ENCODE peak calls at places on chromosomes 1 and 21, in six cellular contexts. J is CD8-positive, alpha-beta memory T cell; O is suprapubic skin; D is CD4-positive, CD25-positive, alpha-beta regulatory T cell; P is endodermal cell; Z is fibroblast of lung. X is an unnamed sample.

GRCh38 chr1:156794506-156795373 is 21.9 kb downstream of the SH2D2A start:
- DNase-seq in J (no peak), O (no peak), D (no peak), P (no peak), Z (no peak), X (no peak)

GRCh38 chr1:219322766-219323165 is 149.1 kb downstream of the LYPLAL1 start:
- DNase-seq in J (no peak), O (no peak), D (no peak), P (no peak), Z (peak; percentile 40), X (no peak)

GRCh38 chr21:38295997-38296764 is 39.4 kb downstream of the KCNJ15 start:
- DNase-seq in J (no peak), O (no peak), D (no peak), P (no peak), Z (peak; percentile 45), X (peak; percentile 63)

GRCh38 chr1:90400121-90400520 is 317.0 kb downstream of the BARHL2 start:
- DNase-seq in J (no peak), O (no peak), D (no peak), P (no peak), Z (peak; percentile 62), X (peak; percentile 6)

GRCh38 chr1:66764994-66765578 is 12.8 kb downstream of the DYNLT5 start:
- DNase-seq in J (peak; percentile 34), O (no peak), D (peak; percentile 57), P (peak; percentile 69), Z (peak; percentile 78), X (peak; percentile 74)

GRCh38 chr1:96746440-96747223 is 25.0 kb downstream of the PTBP2 start:
- DNase-seq in J (no peak), O (no peak), D (no peak), P (no peak), Z (no peak), X (no peak)

GRCh38 chr1:50474859-50475809 is 51.9 kb upstream of the DMRTA2 start:
- DNase-seq in J (no peak), O (no peak), D (no peak), P (peak; percentile 91), Z (no peak), X (no peak)

GRCh38 chr1:194117582-194117981 is 931.2 kb upstream of the B3GALT2 start:
- DNase-seq in J (no peak), O (no peak), D (no peak), P (peak; percentile 89), Z (no peak), X (no peak)

GRCh38 chr1:110525250-110525597 is 6.2 kb upstream of the KCNA10 start:
- DNase-seq in J (no peak), O (no peak), D (no peak), P (no peak), Z (no peak), X (no peak)

GRCh38 chr1:181142096-181143043 is 53.9 kb downstream of the IER5 start:
- DNase-seq in J (peak; percentile 76), O (peak; percentile 92), D (peak; percentile 84), P (peak; percentile 97), Z (peak; percentile 87), X (peak; percentile 92)

GRCh38 chr1:33137800-33138199 is 44.0 kb downstream of the TRIM62 start:
- DNase-seq in J (peak; percentile 17), O (no peak), D (peak; percentile 10), P (peak; percentile 91), Z (peak; percentile 47), X (peak; percentile 68)

GRCh38 chr1:85278853-85279314 is 2.5 kb upstream of the BCL10 start:
- DNase-seq in J (no peak), O (no peak), D (no peak), P (no peak), Z (peak; percentile 94), X (no peak)
- H3K4me3 ChIP-seq in J (no peak overlapping the region), O (peak overlapping the region; percentile 31), D (peak overlapping the region; percentile 52), P (no peak overlapping the region), Z (peak overlapping the region; percentile 39), X (no peak overlapping the region)

GRCh38 chr1:225699336-225699735 is 46.4 kb upstream of the ENAH start:
- DNase-seq in J (no peak), O (no peak), D (no peak), P (no peak), Z (no peak), X (peak; percentile 62)
- H3K27ac ChIP-seq in J (no peak overlapping the region), O (peak overlapping the region; percentile 45), D (no peak overlapping the region), P (peak overlapping the region; percentile 85), Z (no peak overlapping the region), X (peak overlapping the region; percentile 17)

GRCh38 chr1:56522680-56523079 is 56.7 kb downstream of the PLPP3 start:
- DNase-seq in J (no peak), O (no peak), D (no peak), P (no peak), Z (no peak), X (peak; percentile 23)

GRCh38 chr1:56527548-56528302 is 51.6 kb downstream of the PLPP3 start:
- DNase-seq in J (no peak), O (no peak), D (no peak), P (no peak), Z (peak; percentile 33), X (no peak)

GRCh38 chr1:56526571-56527174 is 52.7 kb downstream of the PLPP3 start:
- DNase-seq in J (no peak), O (no peak), D (no peak), P (no peak), Z (no peak), X (no peak)

GRCh38 chr1:56524263-56524662 is 55.1 kb downstream of the PLPP3 start:
- DNase-seq in J (no peak), O (no peak), D (no peak), P (no peak), Z (no peak), X (no peak)

GRCh38 chr1:56525463-56526155 is 53.8 kb downstream of the PLPP3 start:
- DNase-seq in J (no peak), O (no peak), D (no peak), P (no peak), Z (no peak), X (peak; percentile 14)
- H3K36me3 ChIP-seq in J (no peaks in the 10 kb centered on the region), O (peaks cover 16% of the 10 kb centered on the region), D (no peaks in the 10 kb centered on the region), P (peaks cover 24% of the 10 kb centered on the region), Z (peaks cover 13% of the 10 kb centered on the region), X (peaks cover 7% of the 10 kb centered on the region)

GRCh38 chr21:45378258-45378966 is 26.6 kb upstream of the COL18A1 start:
- DNase-seq in J (no peak), O (no peak), D (no peak), P (peak; percentile 78), Z (peak; percentile 37), X (no peak)
- H3K4me3 ChIP-seq in J (no peak overlapping the region), O (no peak overlapping the region), D (no peak overlapping the region), P (no peak overlapping the region), Z (no peak overlapping the region), X (no peak overlapping the region)

DNA sequence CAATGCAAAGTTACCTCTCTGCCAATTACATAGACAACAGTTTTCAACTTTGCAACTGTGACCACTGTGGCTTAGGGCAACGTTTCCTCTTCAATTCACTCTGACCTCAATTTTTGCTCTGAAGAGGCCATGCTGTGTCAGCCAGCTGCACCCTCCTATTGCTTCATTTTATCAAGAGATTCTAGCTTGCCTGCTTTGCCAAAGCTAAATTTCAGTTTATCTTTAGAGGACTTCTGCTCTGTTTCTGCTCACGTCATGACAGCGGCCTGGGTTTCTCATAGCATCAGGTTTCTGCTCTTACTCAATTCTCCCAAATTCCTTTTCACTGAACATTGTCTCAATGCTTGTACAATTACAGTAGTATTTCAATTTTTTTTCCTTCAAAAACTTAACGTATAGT is 154.6 kb downstream of the PLA2G4A start:
- DNase-seq in J (no peak), O (no peak), D (no peak), P (no peak), Z (peak; percentile 95), X (peak; percentile 97)
- H3K27ac ChIP-seq in J (no peak overlapping the region), O (no peak overlapping the region), D (no peak overlapping the region), P (no peak overlapping the region), Z (no peak overlapping the region), X (no peak overlapping the region)

DNA sequence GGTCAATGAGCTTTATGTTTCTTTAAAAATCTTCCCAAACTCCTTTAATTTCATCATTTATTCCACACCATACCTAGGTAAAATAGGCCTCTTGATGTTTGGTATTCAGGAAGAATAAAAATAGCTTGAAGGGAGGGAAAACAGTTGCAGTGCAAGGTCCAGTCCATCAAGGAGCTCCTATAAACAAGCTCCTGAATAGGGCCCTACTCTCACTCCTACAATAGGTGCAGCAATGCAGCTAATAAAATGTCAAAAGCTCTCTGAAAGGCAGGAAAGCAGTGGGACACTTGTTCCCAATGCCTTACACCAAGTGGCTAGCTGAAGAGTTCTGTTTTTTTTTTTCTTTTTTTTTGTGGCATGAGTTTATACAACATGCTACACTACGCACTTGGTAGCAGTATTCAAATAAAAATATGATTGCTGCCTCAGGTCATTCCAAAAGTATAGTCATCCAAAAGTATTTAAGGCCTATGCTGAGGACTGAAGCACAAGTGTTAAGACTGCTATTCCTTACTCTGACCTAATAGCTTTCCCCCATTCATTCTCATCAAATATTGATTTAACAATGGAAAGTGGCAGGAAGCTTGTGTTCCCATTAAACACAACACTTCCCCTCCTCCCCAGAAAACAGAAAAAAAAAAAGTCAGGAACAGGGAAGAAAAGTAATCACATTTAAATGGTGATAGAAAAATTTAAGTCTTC is 9.8 kb downstream of the TEX38 start:
- DNase-seq in J (no peak), O (no peak), D (no peak), P (no peak), Z (no peak), X (no peak)
- H3K36me3 ChIP-seq in J (peaks cover 61% of the 10 kb centered on the region), O (peaks cover 95% of the 10 kb centered on the region), D (peaks cover 91% of the 10 kb centered on the region), P (peaks cover 96% of the 10 kb centered on the region), Z (peaks cover 9% of the 10 kb centered on the region), X (peaks cover 58% of the 10 kb centered on the region)

GRCh38 chr21:43333301-43334062 is 93.4 kb downstream of the SIK1 start:
- DNase-seq in J (no peak), O (no peak), D (no peak), P (peak; percentile 80), Z (peak; percentile 59), X (peak; percentile 92)
- H3K4me3 ChIP-seq in J (no peak overlapping the region), O (peak overlapping the region; percentile 1), D (no peak overlapping the region), P (no peak overlapping the region), Z (no peak overlapping the region), X (no peak overlapping the region)

DNA sequence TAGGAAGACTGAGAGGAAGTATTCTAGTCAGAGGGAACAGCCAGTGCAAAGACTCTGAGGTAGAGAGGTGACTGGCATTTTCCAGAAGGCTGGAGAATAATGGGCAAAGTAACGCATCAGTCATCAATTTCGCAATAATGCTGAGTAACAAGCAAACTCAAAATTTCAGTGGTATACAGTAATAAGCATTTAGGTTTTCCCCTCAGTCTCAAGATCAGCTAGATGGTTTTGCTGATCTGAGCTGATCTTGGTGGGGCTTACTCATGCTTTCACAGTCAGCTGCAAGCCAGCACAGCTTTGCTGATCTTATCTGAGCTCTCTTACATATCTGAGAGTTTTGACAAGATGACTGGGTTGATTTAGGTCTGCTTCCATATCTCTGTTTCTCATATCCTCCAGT is 108.7 kb downstream of the TSEN15 start:
- DNase-seq in J (no peak), O (no peak), D (peak; percentile 4), P (no peak), Z (peak; percentile 57), X (no peak)
- H3K27ac ChIP-seq in J (no peak overlapping the region), O (no peak overlapping the region), D (no peak overlapping the region), P (no peak overlapping the region), Z (peak overlapping the region; percentile 56), X (no peak overlapping the region)

DNA sequence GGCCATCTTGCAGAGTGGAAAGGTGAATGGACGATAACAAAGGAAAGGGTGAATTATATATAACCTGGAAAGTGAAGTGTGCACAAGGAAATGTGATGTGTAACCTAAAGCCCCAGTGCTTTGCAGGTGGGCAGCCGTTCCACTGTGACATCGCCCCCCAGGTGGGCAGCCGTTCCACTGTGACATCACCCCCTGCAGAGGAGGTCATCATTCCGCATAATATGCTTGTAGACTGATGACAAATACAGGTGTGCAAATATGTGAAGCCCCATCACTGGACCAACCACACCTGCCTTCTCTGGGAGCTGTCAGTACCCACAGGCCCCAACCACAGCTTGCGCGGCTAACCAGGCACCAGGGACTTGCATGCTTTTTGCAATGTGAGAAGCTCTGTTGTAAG is 4.7 kb upstream of the ZNF496 start:
- DNase-seq in J (no peak), O (no peak), D (no peak), P (no peak), Z (no peak), X (no peak)
- H3K36me3 ChIP-seq in J (no peaks in the 10 kb centered on the region), O (no peaks in the 10 kb centered on the region), D (no peaks in the 10 kb centered on the region), P (peaks cover 24% of the 10 kb centered on the region), Z (no peaks in the 10 kb centered on the region), X (no peaks in the 10 kb centered on the region)